ENCODE peak calls at places on chromosomes 13 and 19, in ten cellular contexts. Y, D, Q, F, Z, P, H, T, V and X are unnamed samples.

GRCh38 chr19:3683405-3683865 is 16.8 kb downstream of the PIP5K1C start:
- DNase-seq in Y (no peak), T (no peak), Z (no peak), F (no peak), H (no peak), Q (peak; percentile 33), P (no peak), D (peak; percentile 71), V (no peak), X (no peak)

GRCh38 chr13:78040431-78040830 is 121.8 kb upstream of the EDNRB start:
- DNase-seq in V (no peak), F (no peak), D (no peak), Z (no peak), Y (no peak), T (no peak), P (no peak), Q (no peak), H (no peak), X (no peak)

GRCh38 chr13:43331676-43332075 is 308.3 kb downstream of the DNAJC15 start:
- DNase-seq in H (no peak), P (no peak), V (no peak), F (no peak), Y (peak; percentile 35), Z (peak; percentile 60), T (no peak), Q (no peak), D (peak; percentile 12), X (no peak)

GRCh38 chr19:3983936-3984583 is 1.2 kb downstream of the EEF2 start:
- DNase-seq in P (peak; percentile 87), Q (no peak), Y (no peak), T (no peak), Z (peak; percentile 47), F (peak; percentile 83), V (no peak), H (peak; percentile 44), D (peak; percentile 71), X (no peak)

GRCh38 chr19:5068251-5069090 is 99.6 kb downstream of the KDM4B start:
- DNase-seq in Q (no peak), F (no peak), D (no peak), T (no peak), V (no peak), Z (no peak), H (no peak), Y (peak; percentile 82), P (no peak), X (no peak)

GRCh38 chr13:99356216-99357089 is 49.3 kb upstream of the GPR183 start:
- DNase-seq in T (no peak), H (no peak), Y (peak; percentile 26), D (no peak), V (no peak), Q (peak; percentile 87), P (peak; percentile 86), Z (peak; percentile 72), F (peak; percentile 60), X (peak; percentile 31)

GRCh38 chr13:90448466-90449037 is 898.9 kb upstream of the MIR17HG start:
- DNase-seq in P (no peak), F (no peak), V (no peak), T (no peak), Y (no peak), Z (no peak), Q (peak; percentile 26), H (no peak), D (no peak), X (no peak)

GRCh38 chr19:45469835-45470146 is 2.0 kb downstream of the FOSB start:
- DNase-seq in F (no peak), Q (no peak), Z (no peak), H (no peak), D (peak; percentile 92), Y (peak; percentile 96), P (no peak), T (no peak), V (peak; percentile 80), X (no peak)

GRCh38 chr13:113040597-113041292 is 64.8 kb upstream of the F7 start:
- DNase-seq in V (no peak), P (no peak), D (no peak), Y (peak; percentile 41), Q (no peak), F (no peak), T (no peak), H (no peak), Z (peak; percentile 21), X (no peak)

GRCh38 chr13:43688230-43688907 is 98.4 kb downstream of the ENOX1 start:
- DNase-seq in Y (no peak), Z (no peak), H (no peak), F (no peak), T (no peak), P (no peak), Q (no peak), V (no peak), D (no peak), X (no peak)

GRCh38 chr19:37999309-38000213 is 92.6 kb downstream of the SIPA1L3 start:
- DNase-seq in Z (peak; percentile 98), Y (no peak), H (peak; percentile 97), T (peak; percentile 92), F (peak; percentile 85), V (no peak), P (no peak), D (peak; percentile 97), Q (peak; percentile 86), X (peak; percentile 95)

GRCh38 chr19:16594131-16594586 is 21.9 kb upstream of the SLC35E1 start:
- DNase-seq in V (no peak), F (no peak), H (no peak), Q (no peak), Z (no peak), T (no peak), D (no peak), Y (no peak), P (peak; percentile 88), X (no peak)

GRCh38 chr19:4721196-4721595 is 2.4 kb downstream of the DPP9 start:
- DNase-seq in T (no peak), Q (no peak), Y (no peak), D (no peak), H (no peak), V (no peak), P (no peak), F (no peak), Z (no peak), X (no peak)

GRCh38 chr19:41095703-41096102 is 7.5 kb downstream of the CYP2A13 start:
- DNase-seq in V (no peak), P (no peak), Q (no peak), Z (no peak), D (no peak), F (no peak), T (no peak), Y (peak; percentile 33), H (no peak), X (no peak)

GRCh38 chr19:6890938-6891337 is 3.6 kb downstream of the ADGRE1 start:
- DNase-seq in D (no peak), V (no peak), T (no peak), Z (no peak), H (no peak), P (no peak), Y (no peak), Q (no peak), F (no peak), X (no peak)

GRCh38 chr13:71867101-71867814 is at the start of gene DACH1:
- DNase-seq in T (peak; percentile 37), Q (peak; percentile 80), P (peak; percentile 76), H (peak; percentile 3), Z (peak; percentile 8), D (peak; percentile 63), V (no peak), Y (peak; percentile 43), F (peak; percentile 69), X (no peak)

GRCh38 chr13:40801255-40802217 is 12.1 kb downstream of the SLC25A15 start:
- DNase-seq in T (no peak), Y (no peak), D (no peak), P (no peak), V (no peak), Z (no peak), Q (no peak), F (no peak), H (no peak), X (no peak)

GRCh38 chr13:30119476-30119875 is 187.9 kb downstream of the KATNAL1 start:
- DNase-seq in P (no peak), Q (peak; percentile 67), H (no peak), F (no peak), D (peak; percentile 92), Y (no peak), Z (peak; percentile 83), V (no peak), T (peak; percentile 81), X (peak; percentile 89)

GRCh38 chr13:30120133-30120822 is 187.1 kb downstream of the KATNAL1 start:
- DNase-seq in V (no peak), T (no peak), Q (no peak), H (no peak), Y (no peak), P (no peak), Z (no peak), D (no peak), F (no peak), X (no peak)

GRCh38 chr13:30123575-30123974 is 183.8 kb downstream of the KATNAL1 start:
- DNase-seq in D (no peak), H (no peak), P (no peak), Y (no peak), Z (no peak), Q (no peak), T (no peak), F (no peak), V (no peak), X (no peak)

GRCh38 chr13:30121666-30122065 is 185.7 kb downstream of the KATNAL1 start:
- DNase-seq in V (no peak), Z (no peak), H (no peak), D (no peak), P (no peak), Q (no peak), T (no peak), Y (no peak), F (no peak), X (no peak)

GRCh38 chr13:30121244-30121643 is 186.1 kb downstream of the KATNAL1 start:
- DNase-seq in Y (no peak), Z (no peak), F (no peak), T (no peak), P (no peak), V (no peak), H (no peak), D (no peak), Q (no peak), X (no peak)
- TF ChIP-seq CTCF in Y (no peak), Z (no peak), F (no peak), T (no peak), P (no peak), V (no peak), H (no peak), D (no peak), Q (no peak), X (no peak)

GRCh38 chr13:102945324-102945815 is 99.5 kb downstream of the ERCC5 start:
- DNase-seq in Y (no peak), P (no peak), T (no peak), Q (no peak), Z (no peak), F (no peak), V (no peak), D (no peak), H (no peak), X (no peak)
- H3K4me3 ChIP-seq in Y (no peak overlapping the region), P (no peak overlapping the region), T (no peak overlapping the region), Q (no peak overlapping the region), Z (no peak overlapping the region), F (no peak overlapping the region), V (no peak overlapping the region), D (no peak overlapping the region), H (no peak overlapping the region), X (no peak overlapping the region)

GRCh38 chr13:91647361-91647970 is 249.0 kb downstream of the GPC5 start:
- DNase-seq in Q (peak; percentile 66), Z (peak; percentile 60), T (no peak), P (no peak), Y (peak; percentile 23), F (no peak), D (no peak), H (peak; percentile 27), V (no peak), X (no peak)
- TF ChIP-seq CTCF in Q (peak; percentile 64), Z (peak; percentile 54), T (peak; percentile 11), P (no peak), Y (no peak), F (no peak), D (no peak), H (peak; percentile 17), V (no peak), X (peak; percentile 4)

GRCh38 chr13:23430664-23431063 is 2.8 kb downstream of the SACS start:
- DNase-seq in V (no peak), H (no peak), Z (no peak), F (no peak), T (no peak), Q (no peak), P (no peak), Y (no peak), D (no peak), X (no peak)
- H3K4me3 ChIP-seq in V (no peak overlapping the region), H (no peak overlapping the region), Z (no peak overlapping the region), F (peak overlapping the region; percentile 75), T (peak overlapping the region; percentile 74), Q (no peak overlapping the region), P (no peak overlapping the region), Y (no peak overlapping the region), D (peak overlapping the region; percentile 84), X (no peak overlapping the region)